ENCODE peak calls at places on chromosome 19, in six cellular contexts. J is WERI-Rb-1, H is RWPE1, N is stomach, B is astrocyte of the spinal cord, Z is neural progenitor cell. M is an unnamed sample.

GRCh38 chr19:30419581-30420180 is 47.5 kb downstream of the ZNF536 start:
- DNase-seq in J (peak), H (no peak), N (no peak), B (no peak), Z (no peak), M (no peak)

GRCh38 chr19:10260141-10260584 is 8.1 kb downstream of the MRPL4 start:
- DNase-seq in J (no peak), H (peak), N (peak), B (no peak), Z (no peak), M (no peak)

GRCh38 chr19:41995959-41996797 is 2.1 kb upstream of the ATP1A3 start:
- DNase-seq in J (peak), H (no peak), N (no peak), B (no peak), Z (peak), M (no peak)

GRCh38 chr19:5534787-5535586 is 32.8 kb downstream of the TINCR start:
- DNase-seq in J (peak), H (no peak), N (no peak), B (no peak), Z (no peak), M (no peak)

GRCh38 chr19:37977992-37978391 is 71.0 kb downstream of the SIPA1L3 start:
- DNase-seq in J (no peak), H (no peak), N (no peak), B (peak), Z (peak), M (no peak)

GRCh38 chr19:38469151-38469550 is 35.7 kb downstream of the RYR1 start:
- DNase-seq in J (no peak), H (no peak), N (no peak), B (no peak), Z (no peak), M (no peak)

GRCh38 chr19:21638776-21639175 is 128.6 kb downstream of the ZNF100 start:
- DNase-seq in J (no peak), H (no peak), N (no peak), B (no peak), Z (no peak), M (no peak)

GRCh38 chr19:54418030-54418929 is 3.0 kb downstream of the TTYH1 start:
- DNase-seq in J (no peak), H (no peak), N (no peak), B (no peak), Z (peak), M (no peak)

GRCh38 chr19:30175987-30176386 is 196.2 kb upstream of the ZNF536 start:
- DNase-seq in J (no peak), H (no peak), N (no peak), B (no peak), Z (no peak), M (no peak)

GRCh38 chr19:5587661-5588060 is 19.9 kb upstream of the TINCR start:
- DNase-seq in J (no peak), H (no peak), N (no peak), B (no peak), Z (no peak), M (no peak)

GRCh38 chr19:45638930-45639729 is at the start of gene EML2:
- DNase-seq in J (no peak), H (peak), N (peak), B (peak), Z (peak), M (peak)

GRCh38 chr19:33905937-33906577 is 109.4 kb downstream of the KCTD15 start:
- DNase-seq in J (no peak), H (peak), N (peak), B (no peak), Z (peak), M (no peak)

GRCh38 chr19:36939153-36939552 is 23.0 kb downstream of the ZNF568 start:
- DNase-seq in J (no peak), H (no peak), N (no peak), B (no peak), Z (no peak), M (no peak)

GRCh38 chr19:51365211-51366049 is 758 bp downstream of the ETFB start:
- DNase-seq in J (no peak), H (no peak), N (peak), B (peak), Z (no peak), M (no peak)

GRCh38 chr19:2014081-2014693 is 1.3 kb downstream of the BTBD2 start:
- DNase-seq in J (no peak), H (no peak), N (no peak), B (no peak), Z (no peak), M (no peak)

GRCh38 chr19:17035842-17036424 is 9.3 kb upstream of the CPAMD8 start:
- DNase-seq in J (no peak), H (no peak), N (peak), B (no peak), Z (no peak), M (no peak)

GRCh38 chr19:31749231-31749630 is 400.0 kb upstream of the TSHZ3 start:
- DNase-seq in J (peak), H (no peak), N (no peak), B (no peak), Z (no peak), M (no peak)
- TF ChIP-seq CTCF in J (peak), H (no peak), N (no peak), B (no peak), Z (no peak), M (no peak)

GRCh38 chr19:27774337-27774736 is 1438.6 kb downstream of the UQCRFS1 start:
- DNase-seq in J (peak), H (no peak), N (no peak), B (no peak), Z (no peak), M (no peak)
- TF ChIP-seq CTCF in J (peak), H (no peak), N (no peak), B (peak), Z (no peak), M (peak)

DNA sequence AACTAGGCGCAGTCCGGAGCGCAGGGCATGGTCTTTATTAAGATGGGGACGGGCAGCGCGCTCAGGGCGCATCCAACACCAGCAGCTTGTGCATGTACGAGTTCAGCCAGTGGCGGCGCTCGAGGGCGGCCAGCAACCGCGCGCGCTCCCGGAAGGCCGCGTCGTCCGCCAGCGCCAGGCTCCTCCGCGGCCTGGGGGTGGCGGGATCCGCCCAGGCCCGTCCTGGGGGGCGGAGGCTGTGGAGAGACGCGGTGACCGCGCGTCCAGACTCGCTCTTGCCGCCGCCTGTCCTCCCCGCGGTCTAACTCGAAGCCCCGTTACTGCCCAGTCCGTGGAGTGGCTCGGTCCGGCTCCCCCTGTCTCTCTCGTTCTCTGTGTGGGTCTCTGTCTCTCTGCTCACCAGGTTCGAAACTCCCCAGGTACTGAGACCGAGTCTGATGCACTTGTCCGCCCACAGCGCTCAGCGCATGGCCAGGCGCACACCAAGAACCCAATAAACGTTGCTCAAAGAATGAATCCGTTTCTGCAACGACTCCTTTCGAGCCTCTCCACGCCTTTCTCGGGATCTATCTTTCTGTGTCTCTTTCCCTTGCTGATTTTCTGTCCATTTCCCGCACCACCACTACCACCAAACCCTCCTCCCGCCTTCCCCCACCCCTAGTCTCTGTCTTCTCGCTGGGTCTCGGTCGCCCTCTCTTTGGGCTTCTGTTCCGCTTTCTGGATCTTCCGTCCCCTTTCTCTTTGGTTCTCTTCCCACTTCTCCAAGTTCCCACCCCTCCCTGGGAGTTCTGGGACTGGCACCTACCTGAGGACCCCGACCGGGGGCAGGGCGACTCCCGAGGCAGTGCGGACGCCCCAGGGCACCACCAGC is 599 bp downstream of the PTH2 start:
- DNase-seq in J (no peak), H (no peak), N (no peak), B (no peak), Z (peak), M (no peak)
- TF ChIP-seq CTCF in J (no peak), H (peak), N (no peak), B (no peak), Z (peak), M (peak)

GRCh38 chr19:670609-671075 is 5.5 kb upstream of the FSTL3 start:
- DNase-seq in J (no peak), H (no peak), N (no peak), B (no peak), Z (no peak), M (no peak)
- TF ChIP-seq CTCF in J (peak), H (no peak), N (no peak), B (no peak), Z (peak), M (peak)

GRCh38 chr19:49814010-49814409 is 918 bp upstream of the FUZ start:
- DNase-seq in J (no peak), H (no peak), N (no peak), B (no peak), Z (no peak), M (no peak)

GRCh38 chr19:49809987-49810389 is 3.1 kb downstream of the FUZ start:
- DNase-seq in J (no peak), H (no peak), N (no peak), B (no peak), Z (no peak), M (no peak)

GRCh38 chr19:49811328-49811727 is 1.8 kb downstream of the FUZ start:
- DNase-seq in J (no peak), H (no peak), N (no peak), B (no peak), Z (no peak), M (no peak)

GRCh38 chr19:49812452-49812996 is 568 bp downstream of the FUZ start:
- DNase-seq in J (no peak), H (no peak), N (no peak), B (no peak), Z (peak), M (no peak)

GRCh38 chr19:49812997-49813861 is at the start of gene FUZ:
- DNase-seq in J (peak), H (peak), N (peak), B (peak), Z (peak), M (peak)
- TF ChIP-seq CTCF in J (peak), H (no peak), N (no peak), B (peak), Z (peak), M (peak)

GRCh38 chr19:11641241-11641640 is 44.0 kb downstream of the ZNF627 start:
- DNase-seq in J (no peak), H (no peak), N (no peak), B (no peak), Z (no peak), M (no peak)
- TF ChIP-seq CTCF in J (no peak), H (no peak), N (no peak), B (no peak), Z (no peak), M (no peak)